ENCODE peak calls at places on chromosomes 5 and 9, in ten cellular contexts. C is fibroblast of lung; E is sigmoid colon; X is transverse colon; N is endodermal cell; B is OCI-LY7; J is mesendoderm; Y is adrenal gland; Z is effector memory CD4-positive, alpha-beta T cell; V is Peyer's patch. O is an unnamed sample.
A peak's percentile ranks its signal among the peaks of the same experiment; 100 is the strongest.

GRCh38 chr5:652773-653350 is 40.3 kb downstream of the TPPP start:
- DNase-seq in Z (no peak), C (no peak), B (no peak), E (peak; percentile 59), Y (no peak), J (no peak), N (no peak), X (no peak), V (no peak), O (no peak)

GRCh38 chr9:72315089-72315509 is 49.9 kb downstream of the ZFAND5 start:
- DNase-seq in Z (no peak), V (no peak), J (no peak), N (peak; percentile 60), Y (peak; percentile 67), X (peak; percentile 58), B (no peak), E (peak; percentile 88), C (no peak), O (peak; percentile 57)

GRCh38 chr5:30930736-30931135 is 262.8 kb upstream of the CDH6 start:
- DNase-seq in Y (no peak), B (no peak), J (no peak), X (no peak), N (no peak), Z (no peak), V (no peak), C (peak; percentile 66), E (no peak), O (no peak)

GRCh38 chr5:62538017-62538942 is 40.3 kb upstream of the LRRC70 start:
- DNase-seq in Z (no peak), V (no peak), J (peak; percentile 46), C (peak; percentile 74), B (no peak), X (no peak), N (no peak), Y (no peak), E (no peak), O (no peak)

GRCh38 chr5:124754206-124754927 is 7.9 kb upstream of the ZNF608 start:
- DNase-seq in C (peak; percentile 11), B (peak; percentile 39), E (no peak), J (no peak), X (no peak), N (no peak), Y (no peak), V (no peak), Z (no peak), O (no peak)

GRCh38 chr5:96927008-96927407 is 8.9 kb upstream of the LNPEP start:
- DNase-seq in Z (no peak), B (no peak), X (no peak), V (no peak), J (no peak), N (no peak), C (no peak), Y (no peak), E (no peak), O (no peak)

GRCh38 chr9:2465921-2466460 is 155.6 kb upstream of the VLDLR start:
- DNase-seq in N (no peak), X (peak; percentile 10), E (no peak), V (no peak), Z (no peak), C (no peak), B (no peak), J (peak; percentile 33), Y (no peak), O (no peak)

GRCh38 chr9:110093417-110093816 is 114.5 kb downstream of the C9orf152 start:
- DNase-seq in V (no peak), J (no peak), Y (no peak), B (no peak), C (no peak), X (no peak), N (no peak), Z (no peak), E (no peak), O (no peak)

GRCh38 chr5:10116594-10116993 is 133.1 kb downstream of the ATPSCKMT start:
- DNase-seq in Y (no peak), X (no peak), J (no peak), Z (no peak), C (no peak), E (no peak), B (no peak), N (no peak), V (no peak), O (peak; percentile 31)

GRCh38 chr9:135717410-135717809 is 15.4 kb downstream of the KCNT1 start:
- DNase-seq in C (no peak), Z (no peak), Y (no peak), J (no peak), E (no peak), B (no peak), X (no peak), N (no peak), V (no peak), O (no peak)

GRCh38 chr9:124696101-124696500 is 75.0 kb downstream of the NR6A1 start:
- DNase-seq in C (peak; percentile 86), J (peak; percentile 49), B (no peak), E (no peak), V (no peak), Y (no peak), Z (no peak), X (no peak), N (no peak), O (peak; percentile 77)

GRCh38 chr5:178421699-178422399 is 168.3 kb downstream of the COL23A1 start:
- DNase-seq in C (no peak), X (no peak), Y (no peak), J (no peak), Z (no peak), V (peak; percentile 6), E (no peak), N (peak; percentile 49), B (no peak), O (peak; percentile 30)

GRCh38 chr5:35899805-35900204 is 38.6 kb downstream of the CAPSL start:
- DNase-seq in X (no peak), Y (no peak), C (no peak), V (no peak), J (no peak), Z (no peak), N (no peak), B (peak; percentile 69), E (no peak), O (no peak)

GRCh38 chr5:155128786-155129512 is 115.4 kb downstream of the KIF4B start:
- DNase-seq in J (no peak), B (no peak), Z (no peak), Y (peak; percentile 75), C (no peak), V (no peak), N (no peak), E (no peak), X (no peak), O (no peak)

GRCh38 chr9:124755061-124755460 is 16.1 kb downstream of the NR6A1 start:
- DNase-seq in N (no peak), Y (no peak), Z (no peak), B (no peak), C (no peak), J (no peak), X (no peak), V (no peak), E (no peak), O (no peak)

GRCh38 chr5:76625087-76625860 is 2.1 kb upstream of the F2RL2 start:
- DNase-seq in Z (no peak), B (no peak), N (no peak), J (peak; percentile 87), Y (no peak), E (no peak), X (no peak), C (no peak), V (no peak), O (no peak)

GRCh38 chr5:114360816-114361723 is 800 bp upstream of the KCNN2 start:
- DNase-seq in X (no peak), N (peak; percentile 95), Y (peak; percentile 70), C (no peak), J (peak; percentile 87), E (no peak), V (no peak), Z (no peak), B (no peak), O (no peak)

DNA sequence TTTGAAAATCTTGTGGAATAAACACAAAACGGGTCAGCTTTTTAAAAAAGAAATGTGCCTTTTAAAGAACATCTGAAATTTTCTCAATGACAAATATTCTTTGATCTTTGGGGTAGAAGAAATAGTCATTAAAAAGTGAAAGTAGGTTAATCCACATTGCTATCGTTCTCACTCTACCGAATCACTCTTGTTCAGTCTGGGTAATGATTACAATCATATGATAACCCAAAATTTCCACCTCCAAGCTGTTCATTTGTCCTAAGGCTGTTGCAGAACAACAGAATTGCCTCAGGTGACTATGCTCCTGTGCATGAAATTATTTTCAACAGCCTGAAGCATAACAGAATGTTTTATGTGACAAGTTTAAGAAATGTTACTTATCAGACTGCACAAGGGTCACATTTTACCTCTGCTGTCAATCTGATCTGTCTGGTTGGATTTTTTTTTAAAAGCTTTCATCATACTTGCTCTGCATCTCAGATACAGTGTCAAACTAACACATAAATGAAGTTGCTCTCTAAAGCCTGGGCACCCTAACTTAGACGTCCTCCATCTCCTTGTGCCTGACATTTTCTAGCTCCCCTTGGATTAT is 227.3 kb downstream of the LURAP1L start:
- DNase-seq in J (no peak), B (no peak), N (no peak), E (no peak), C (no peak), X (no peak), V (no peak), Y (no peak), Z (no peak), O (no peak)
- H3K4me3 ChIP-seq in J (no peak overlapping the region), B (no peak overlapping the region), N (no peak overlapping the region), E (no peak overlapping the region), C (no peak overlapping the region), X (no peak overlapping the region), V (no peak overlapping the region), Y (no peak overlapping the region), Z (no peak overlapping the region), O (no peak overlapping the region)

GRCh38 chr9:107067715-107068416 is 204.9 kb downstream of the ZNF462 start:
- DNase-seq in C (no peak), N (no peak), J (no peak), Y (no peak), V (no peak), B (no peak), Z (no peak), X (peak; percentile 57), E (no peak), O (no peak)
- H3K27ac ChIP-seq in C (no peak overlapping the region), N (no peak overlapping the region), J (no peak overlapping the region), Y (no peak overlapping the region), V (peak overlapping the region; percentile 29), B (no peak overlapping the region), Z (no peak overlapping the region), X (peak overlapping the region; percentile 84), E (no peak overlapping the region), O (no peak overlapping the region)

GRCh38 chr9:84761137-84761808 is 91.7 kb downstream of the NTRK2 start:
- DNase-seq in X (no peak), N (no peak), E (no peak), J (no peak), C (peak; percentile 22), V (no peak), Z (no peak), B (no peak), Y (no peak), O (no peak)
- H3K4me3 ChIP-seq in X (no peak overlapping the region), N (no peak overlapping the region), E (no peak overlapping the region), J (no peak overlapping the region), C (no peak overlapping the region), V (no peak overlapping the region), Z (no peak overlapping the region), B (no peak overlapping the region), Y (no peak overlapping the region), O (no peak overlapping the region)

DNA sequence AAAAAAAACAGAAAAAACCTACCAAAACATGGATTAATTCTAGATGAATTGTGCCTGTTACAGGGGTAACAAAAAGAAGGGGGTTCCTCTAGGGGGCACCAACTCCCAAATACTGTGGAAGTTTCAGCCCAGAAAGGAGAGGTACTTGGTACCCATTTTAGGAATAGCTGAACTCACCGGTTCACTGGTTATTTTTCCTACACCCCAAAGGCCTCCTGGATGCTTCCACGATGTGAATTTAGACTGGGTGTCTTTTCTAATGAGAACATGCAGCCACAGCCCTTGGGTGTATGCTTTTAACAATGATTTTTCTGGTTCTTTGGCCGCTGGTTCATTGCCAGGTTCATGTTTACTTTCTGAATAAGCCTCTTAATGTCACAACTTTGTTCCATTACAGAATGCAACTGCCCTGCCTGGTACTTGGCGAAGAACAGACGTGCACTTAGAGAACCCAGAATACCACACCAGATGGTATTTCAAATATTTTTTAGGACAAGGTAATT is 46.7 kb downstream of the GARNL3 start:
- DNase-seq in C (peak; percentile 71), Z (no peak), N (peak; percentile 68), V (no peak), J (peak; percentile 14), B (peak; percentile 11), Y (peak; percentile 44), X (peak; percentile 37), E (no peak), O (peak; percentile 64)
- H3K27ac ChIP-seq in C (no peak overlapping the region), Z (no peak overlapping the region), N (no peak overlapping the region), V (no peak overlapping the region), J (no peak overlapping the region), B (no peak overlapping the region), Y (peak overlapping the region; percentile 15), X (peak overlapping the region; percentile 42), E (peak overlapping the region; percentile 54), O (peak overlapping the region; percentile 51)